ENCODE peak calls at places on chromosomes 6 and 20, in ten cellular contexts. C is NCI-H1092 treated with DMSO at 0.1 percent for 48 hours; G is GM20000; P is brain microvascular endothelial cell; N is RKO; V is heart right ventricle; U is stimulated activated CD4-positive, alpha-beta T cell treated with anti-CD3 and anti-CD28 coated beads, Interleukin-1b, Interleukin-23, amount 100 ng/mL, for 4 hours; R is neural progenitor cell; D is GM23248; E is heart left ventricle. L is an unnamed sample.

GRCh38 chr6:111207141-111207858 is 120.0 kb downstream of the SLC16A10 start:
- DNase-seq in C (no peak), D (peak), P (peak), N (no peak), V (no peak), U (no peak), E (no peak), G (no peak), R (no peak), L (no peak)

GRCh38 chr6:36120539-36120938 is 9.8 kb upstream of the MAPK13 start:
- DNase-seq in P (no peak), E (no peak), C (no peak), U (peak), G (peak), V (no peak), N (no peak), D (no peak), R (no peak), L (no peak)

GRCh38 chr6:113103618-113104390 is 753.3 kb upstream of the MARCKS start:
- DNase-seq in R (no peak), E (no peak), P (peak), G (no peak), U (no peak), C (no peak), V (no peak), D (peak), N (no peak), L (no peak)

GRCh38 chr6:47587503-47587902 is 109.9 kb downstream of the CD2AP start:
- DNase-seq in P (no peak), E (no peak), R (no peak), U (no peak), V (no peak), D (peak), G (no peak), C (no peak), N (no peak), L (no peak)

GRCh38 chr6:165717732-165718465 is 54.9 kb upstream of the PDE10A start:
- DNase-seq in P (peak), C (no peak), G (no peak), R (no peak), E (no peak), U (no peak), N (no peak), D (no peak), V (no peak), L (no peak)

GRCh38 chr6:34462561-34462971 is 3.3 kb upstream of the PACSIN1 start:
- DNase-seq in U (no peak), E (peak), P (no peak), G (no peak), V (peak), C (no peak), N (no peak), D (peak), R (peak), L (peak)

GRCh38 chr6:157840776-157841175 is 17.7 kb downstream of the SNX9 start:
- DNase-seq in U (no peak), P (peak), V (no peak), C (no peak), D (peak), E (no peak), R (no peak), N (peak), G (no peak), L (no peak)

GRCh38 chr20:6100261-6100660 is 22.6 kb downstream of the FERMT1 start:
- DNase-seq in G (no peak), C (no peak), V (no peak), U (no peak), D (no peak), E (no peak), P (no peak), N (no peak), R (no peak), L (no peak)

GRCh38 chr6:158635427-158636073 is 9.0 kb downstream of the DYNLT1 start:
- DNase-seq in E (no peak), U (no peak), P (no peak), R (no peak), V (no peak), C (no peak), N (no peak), G (no peak), D (no peak), L (no peak)

GRCh38 chr6:154993026-154993425 is 2.1 kb upstream of the TIAM2 start:
- DNase-seq in D (peak), R (no peak), P (no peak), V (no peak), E (no peak), N (no peak), G (no peak), U (no peak), C (no peak), L (no peak)

GRCh38 chr6:44005507-44005903 is 121.7 kb downstream of the MRPL14 start:
- DNase-seq in V (no peak), D (no peak), C (no peak), G (no peak), R (no peak), E (peak), N (no peak), U (no peak), P (no peak), L (no peak)

GRCh38 chr6:84867521-84867920 is 103.1 kb upstream of the TBX18 start:
- DNase-seq in G (no peak), D (peak), C (no peak), P (peak), V (no peak), E (no peak), N (no peak), R (no peak), U (no peak), L (no peak)

GRCh38 chr20:4151991-4152695 is 136.8 kb upstream of the RNF24 start:
- DNase-seq in G (peak), P (peak), N (no peak), E (no peak), V (no peak), C (no peak), R (no peak), U (no peak), D (peak), L (no peak)

GRCh38 chr6:121498481-121499276 is 63.2 kb downstream of the GJA1 start:
- DNase-seq in G (no peak), U (no peak), N (no peak), C (no peak), R (no peak), D (no peak), V (no peak), P (no peak), E (no peak), L (no peak)

GRCh38 chr6:35052694-35053565 is 88.2 kb downstream of the TCP11 start:
- DNase-seq in D (peak), U (no peak), E (peak), G (no peak), V (no peak), N (no peak), P (no peak), R (peak), C (no peak), L (no peak)

GRCh38 chr6:30752164-30752927 is 8.0 kb upstream of the IER3 start:
- DNase-seq in D (peak), V (peak), U (no peak), E (peak), N (peak), P (peak), C (no peak), R (no peak), G (no peak), L (no peak)

GRCh38 chr6:73388433-73388799 is 6.2 kb upstream of the DDX43 start:
- DNase-seq in N (no peak), D (no peak), R (no peak), C (no peak), V (no peak), U (no peak), G (no peak), P (no peak), E (no peak), L (no peak)

GRCh38 chr6:73073238-73073637 is 152.1 kb downstream of the KHDC1L start:
- DNase-seq in D (peak), U (no peak), P (no peak), R (no peak), E (no peak), N (no peak), C (no peak), V (no peak), G (no peak), L (no peak)